ENCODE peak calls at places on chromosomes 12 and 14, in five cellular contexts. B is adipocyte; D is BJ; W is NCI-H748 treated with DMSO at 0.1 percent for 48 hours; X is central memory CD4-positive, alpha-beta T cell. S is an unnamed sample.

GRCh38 chr12:80778005-80778541 is 61.4 kb downstream of the MYF5 start:
- DNase-seq in X (no peak), B (peak), W (peak), D (peak), S (peak)

GRCh38 chr14:21300892-21301291 is 21.0 kb downstream of the RPGRIP1 start:
- DNase-seq in W (peak), B (peak), D (no peak), X (no peak), S (no peak)

GRCh38 chr12:31574803-31575573 is 15.9 kb downstream of the DENND5B start:
- DNase-seq in D (no peak), W (no peak), X (no peak), B (peak), S (peak)

GRCh38 chr14:38135096-38135495 is 72.6 kb upstream of the SSTR1 start:
- DNase-seq in D (no peak), X (no peak), W (no peak), B (no peak), S (no peak)

GRCh38 chr12:124006582-124007170 is 33.7 kb downstream of the ZNF664 start:
- DNase-seq in X (peak), D (no peak), W (no peak), B (no peak), S (no peak)

GRCh38 chr14:73752297-73752992 is 38.3 kb upstream of the PNMA1 start:
- DNase-seq in B (peak), W (no peak), X (peak), D (peak), S (peak)

GRCh38 chr14:57979376-57980048 is 113.6 kb upstream of the SLC35F4 start:
- DNase-seq in X (no peak), D (no peak), B (no peak), W (no peak), S (peak)

GRCh38 chr12:43676183-43676813 is 82.3 kb downstream of the PUS7L start:
- DNase-seq in X (no peak), B (no peak), D (no peak), W (no peak), S (peak)

GRCh38 chr12:12039897-12040296 is 30.8 kb upstream of the BCL2L14 start:
- DNase-seq in W (no peak), B (no peak), D (no peak), X (no peak), S (no peak)

S was measured in renal cortical epithelial cell.